ENCODE peak calls at places on chromosomes 3 and 15, in four cellular contexts. K, Y, S and Z are unnamed samples.

GRCh38 chr3:61682671-61683408 is 121.5 kb downstream of the PTPRG start:
- DNase-seq in K (no peak), Y (no peak), S (no peak), Z (no peak)

GRCh38 chr3:8239095-8239494 is 262.5 kb upstream of the LMCD1 start:
- DNase-seq in K (no peak), Y (no peak), S (no peak), Z (no peak)

GRCh38 chr3:58052373-58053273 is 44.4 kb downstream of the FLNB start:
- DNase-seq in K (peak; percentile 40), Y (peak; percentile 76), S (no peak), Z (peak; percentile 35)

GRCh38 chr15:68334661-68335124 is 57.1 kb downstream of the FEM1B start:
- DNase-seq in K (no peak), Y (no peak), S (no peak), Z (no peak)

GRCh38 chr15:33742286-33742685 is 226.0 kb upstream of the CHRM5 start:
- DNase-seq in K (no peak), Y (no peak), S (no peak), Z (no peak)

GRCh38 chr3:149600619-149601018 is 57.2 kb downstream of the WWTR1 start:
- DNase-seq in K (no peak), Y (no peak), S (no peak), Z (no peak)

GRCh38 chr3:31409866-31410265 is 122.9 kb upstream of the STT3B start:
- DNase-seq in K (no peak), Y (no peak), S (no peak), Z (no peak)

GRCh38 chr15:78101423-78102105 is 9.2 kb downstream of the SH2D7 start:
- DNase-seq in K (no peak), Y (no peak), S (no peak), Z (no peak)

GRCh38 chr3:137191133-137191923 is 233.5 kb downstream of the IL20RB start:
- DNase-seq in K (no peak), Y (no peak), S (no peak), Z (no peak)

GRCh38 chr15:41331281-41331680 is 1.1 kb downstream of the OIP5 start:
- DNase-seq in K (no peak), Y (no peak), S (no peak), Z (no peak)

GRCh38 chr3:129796146-129796545 is 97.4 kb downstream of the TMCC1 start:
- DNase-seq in K (no peak), Y (no peak), S (no peak), Z (no peak)

GRCh38 chr3:149527531-149528343 is 53.2 kb downstream of the TM4SF4 start:
- DNase-seq in K (peak; percentile 10), Y (peak; percentile 47), S (no peak), Z (no peak)

GRCh38 chr3:50238549-50239026 is 2.6 kb downstream of the GNAI2 start:
- DNase-seq in K (peak; percentile 82), Y (no peak), S (no peak), Z (peak; percentile 49)

GRCh38 chr3:72255736-72256559 is 471.0 kb upstream of the PROK2 start:
- DNase-seq in K (peak; percentile 48), Y (peak; percentile 75), S (peak; percentile 26), Z (peak; percentile 52)

GRCh38 chr15:60043744-60044435 is 39.8 kb downstream of the FOXB1 start:
- DNase-seq in K (no peak), Y (no peak), S (no peak), Z (no peak)

GRCh38 chr3:84836961-84837360 is 121.8 kb upstream of the CADM2 start:
- DNase-seq in K (no peak), Y (no peak), S (peak; percentile 1), Z (no peak)